ENCODE peak calls at places on chromosomes 13 and 19, in six cellular contexts. One of them, this sample, is unnamed.

GRCh38 chr13:76991432-76991795 is 467 bp upstream of the CLN5 start:
- DNase-seq in stomach: peak; percentile 42
- DNase-seq in NT2/D1: no peak
- DNase-seq in BJ: no peak
- DNase-seq in gastrocnemius medialis: no peak
- DNase-seq in breast epithelium: no peak
- DNase-seq in this sample: peak; percentile 15

GRCh38 chr19:35297922-35298321 is 6.0 kb downstream of the MAG start:
- DNase-seq in stomach: no peak
- DNase-seq in NT2/D1: no peak
- DNase-seq in BJ: no peak
- DNase-seq in gastrocnemius medialis: no peak
- DNase-seq in breast epithelium: no peak
- DNase-seq in this sample: no peak

GRCh38 chr13:89883893-89884448 is 1463.5 kb upstream of the MIR17HG start:
- DNase-seq in stomach: no peak
- DNase-seq in NT2/D1: no peak
- DNase-seq in BJ: no peak
- DNase-seq in gastrocnemius medialis: no peak
- DNase-seq in breast epithelium: no peak
- DNase-seq in this sample: no peak

GRCh38 chr13:106099765-106100164 is 435.7 kb downstream of the EFNB2 start:
- DNase-seq in stomach: no peak
- DNase-seq in NT2/D1: no peak
- DNase-seq in BJ: no peak
- DNase-seq in gastrocnemius medialis: no peak
- DNase-seq in breast epithelium: no peak
- DNase-seq in this sample: no peak

GRCh38 chr13:99215466-99215865 is 14.8 kb downstream of the UBAC2 start:
- DNase-seq in stomach: no peak
- DNase-seq in NT2/D1: no peak
- DNase-seq in BJ: no peak
- DNase-seq in gastrocnemius medialis: no peak
- DNase-seq in breast epithelium: no peak
- DNase-seq in this sample: no peak

GRCh38 chr19:18551631-18552030 is 6.0 kb upstream of the KXD1 start:
- DNase-seq in stomach: no peak
- DNase-seq in NT2/D1: no peak
- DNase-seq in BJ: no peak
- DNase-seq in gastrocnemius medialis: no peak
- DNase-seq in breast epithelium: no peak
- DNase-seq in this sample: no peak

GRCh38 chr19:58336216-58336615 is 9.4 kb downstream of the ZSCAN22 start:
- DNase-seq in stomach: no peak
- DNase-seq in NT2/D1: no peak
- DNase-seq in BJ: no peak
- DNase-seq in gastrocnemius medialis: no peak
- DNase-seq in breast epithelium: no peak
- DNase-seq in this sample: no peak

GRCh38 chr19:22620912-22621311 is 13.2 kb upstream of the ZNF492 start:
- DNase-seq in stomach: no peak
- DNase-seq in NT2/D1: no peak
- DNase-seq in BJ: no peak
- DNase-seq in gastrocnemius medialis: no peak
- DNase-seq in breast epithelium: no peak
- DNase-seq in this sample: no peak

GRCh38 chr19:19209372-19209771 is 2.4 kb upstream of the NCAN start:
- DNase-seq in stomach: no peak
- DNase-seq in NT2/D1: no peak
- DNase-seq in BJ: no peak
- DNase-seq in gastrocnemius medialis: no peak
- DNase-seq in breast epithelium: no peak
- DNase-seq in this sample: no peak

GRCh38 chr13:97246596-97246995 is 24.5 kb downstream of the MBNL2 start:
- DNase-seq in stomach: no peak
- DNase-seq in NT2/D1: no peak
- DNase-seq in BJ: no peak
- DNase-seq in gastrocnemius medialis: no peak
- DNase-seq in breast epithelium: no peak
- DNase-seq in this sample: no peak

GRCh38 chr13:59356607-59357006 is 807.1 kb downstream of the DIAPH3 start:
- DNase-seq in stomach: no peak
- DNase-seq in NT2/D1: no peak
- DNase-seq in BJ: no peak
- DNase-seq in gastrocnemius medialis: peak; percentile 6
- DNase-seq in breast epithelium: no peak
- DNase-seq in this sample: no peak

GRCh38 chr19:55597493-55597892 is 1.8 kb downstream of the FIZ1 start:
- DNase-seq in stomach: no peak
- DNase-seq in NT2/D1: no peak
- DNase-seq in BJ: no peak
- DNase-seq in gastrocnemius medialis: no peak
- DNase-seq in breast epithelium: no peak
- DNase-seq in this sample: no peak

GRCh38 chr13:102978168-102978567 is 88.0 kb downstream of the SLC10A2 start:
- DNase-seq in stomach: no peak
- DNase-seq in NT2/D1: no peak
- DNase-seq in BJ: peak; percentile 30
- DNase-seq in gastrocnemius medialis: no peak
- DNase-seq in breast epithelium: no peak
- DNase-seq in this sample: no peak

GRCh38 chr13:21020581-21020980 is 40.8 kb downstream of the LATS2 start:
- DNase-seq in stomach: no peak
- DNase-seq in NT2/D1: no peak
- DNase-seq in BJ: no peak
- DNase-seq in gastrocnemius medialis: no peak
- DNase-seq in breast epithelium: no peak
- DNase-seq in this sample: no peak

GRCh38 chr19:34253711-34254551 is 423 bp upstream of the GARRE1 start:
- DNase-seq in stomach: no peak
- DNase-seq in NT2/D1: peak; percentile 59
- DNase-seq in BJ: no peak
- DNase-seq in gastrocnemius medialis: no peak
- DNase-seq in breast epithelium: peak; percentile 77
- DNase-seq in this sample: peak; percentile 16

GRCh38 chr13:110883539-110883938 is 31.3 kb downstream of the ANKRD10 start:
- DNase-seq in stomach: no peak
- DNase-seq in NT2/D1: no peak
- DNase-seq in BJ: no peak
- DNase-seq in gastrocnemius medialis: no peak
- DNase-seq in breast epithelium: no peak
- DNase-seq in this sample: no peak

GRCh38 chr19:8041553-8041952 is 11.0 kb upstream of the CCL25 start:
- DNase-seq in stomach: no peak
- DNase-seq in NT2/D1: no peak
- DNase-seq in BJ: no peak
- DNase-seq in gastrocnemius medialis: no peak
- DNase-seq in breast epithelium: no peak
- DNase-seq in this sample: no peak

GRCh38 chr19:2374808-2375207 is 14.7 kb downstream of the TMPRSS9 start:
- DNase-seq in stomach: no peak
- DNase-seq in NT2/D1: no peak
- DNase-seq in BJ: no peak
- DNase-seq in gastrocnemius medialis: no peak
- DNase-seq in breast epithelium: no peak
- DNase-seq in this sample: no peak

GRCh38 chr19:40726279-40726678 is 9.4 kb downstream of the ITPKC start:
- DNase-seq in stomach: no peak
- DNase-seq in NT2/D1: no peak
- DNase-seq in BJ: no peak
- DNase-seq in gastrocnemius medialis: no peak
- DNase-seq in breast epithelium: no peak
- DNase-seq in this sample: no peak

GRCh38 chr19:29943615-29944014 is 1.6 kb downstream of the URI1 start:
- DNase-seq in stomach: no peak
- DNase-seq in NT2/D1: no peak
- DNase-seq in BJ: no peak
- DNase-seq in gastrocnemius medialis: no peak
- DNase-seq in breast epithelium: no peak
- DNase-seq in this sample: no peak

GRCh38 chr13:45674908-45675307 is 27.2 kb upstream of the CBY2 start:
- DNase-seq in stomach: no peak
- DNase-seq in NT2/D1: peak; percentile 11
- DNase-seq in BJ: peak; percentile 61
- DNase-seq in gastrocnemius medialis: no peak
- DNase-seq in breast epithelium: no peak
- DNase-seq in this sample: no peak

GRCh38 chr13:51518847-51519246 is 65.4 kb upstream of the WDFY2 start:
- DNase-seq in stomach: no peak
- DNase-seq in NT2/D1: no peak
- DNase-seq in BJ: no peak
- DNase-seq in gastrocnemius medialis: no peak
- DNase-seq in breast epithelium: no peak
- DNase-seq in this sample: no peak

GRCh38 chr13:23776698-23777570 is 112.3 kb downstream of the MIPEP start:
- DNase-seq in stomach: no peak
- DNase-seq in NT2/D1: no peak
- DNase-seq in BJ: no peak
- DNase-seq in gastrocnemius medialis: no peak
- DNase-seq in breast epithelium: no peak
- DNase-seq in this sample: no peak

GRCh38 chr13:80850771-80851170 is 509.8 kb upstream of the SPRY2 start:
- DNase-seq in stomach: no peak
- DNase-seq in NT2/D1: no peak
- DNase-seq in BJ: no peak
- DNase-seq in gastrocnemius medialis: no peak
- DNase-seq in breast epithelium: no peak
- DNase-seq in this sample: no peak

GRCh38 chr13:27245610-27246009 is 5.7 kb upstream of the RPL21 start:
- DNase-seq in stomach: no peak
- DNase-seq in NT2/D1: peak; percentile 55
- DNase-seq in BJ: no peak
- DNase-seq in gastrocnemius medialis: no peak
- DNase-seq in breast epithelium: no peak
- DNase-seq in this sample: no peak

GRCh38 chr13:37407156-37407555 is 191.4 kb downstream of the POSTN start:
- DNase-seq in stomach: no peak
- DNase-seq in NT2/D1: no peak
- DNase-seq in BJ: no peak
- DNase-seq in gastrocnemius medialis: no peak
- DNase-seq in breast epithelium: no peak
- DNase-seq in this sample: no peak

DNA sequence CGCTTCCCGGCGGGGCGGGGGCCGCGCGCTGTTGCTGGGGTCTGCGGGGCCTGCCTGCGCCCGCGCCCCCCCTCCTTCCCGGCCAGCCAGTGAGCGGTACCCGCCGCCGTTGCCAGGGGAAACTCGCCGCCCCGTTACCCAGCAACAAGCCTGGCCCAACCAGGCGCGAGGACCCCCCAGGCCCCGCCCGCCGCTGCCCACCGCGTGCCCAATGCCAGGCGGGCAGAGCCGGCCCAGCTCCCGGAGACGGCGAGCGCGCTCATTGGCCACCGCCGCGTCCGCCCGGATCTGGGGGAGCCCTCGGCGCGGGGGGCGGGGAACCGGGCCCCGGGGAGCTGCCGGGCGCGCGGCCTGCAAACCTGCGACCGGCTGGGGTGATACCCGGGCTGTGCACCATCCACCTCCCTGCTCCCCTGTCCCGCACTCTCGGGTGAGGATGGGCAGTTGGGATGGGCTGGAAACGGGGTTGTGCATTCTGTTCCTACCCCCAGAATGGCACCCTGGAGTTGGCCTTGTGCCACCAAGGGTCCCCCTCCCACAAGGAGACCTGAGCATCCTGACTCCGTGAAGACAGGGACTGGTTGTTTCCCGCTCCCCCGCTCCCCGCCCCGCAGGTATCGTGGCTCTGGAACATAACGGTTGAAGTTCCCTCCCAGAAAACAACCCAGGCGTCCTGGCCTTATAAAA is 8.8 kb upstream of the BBC3 start:
- DNase-seq in stomach: peak; percentile 58
- DNase-seq in NT2/D1: no peak
- DNase-seq in BJ: no peak
- DNase-seq in gastrocnemius medialis: no peak
- DNase-seq in breast epithelium: no peak
- DNase-seq in this sample: no peak
- H3K4me3 ChIP-seq in stomach: peak overlapping the region; percentile 39
- H3K4me3 ChIP-seq in NT2/D1: no peak overlapping the region
- H3K4me3 ChIP-seq in BJ: peak overlapping the region; percentile 29
- H3K4me3 ChIP-seq in gastrocnemius medialis: no peak overlapping the region
- H3K4me3 ChIP-seq in breast epithelium: no peak overlapping the region
- H3K4me3 ChIP-seq in this sample: peak overlapping the region; percentile 66

DNA sequence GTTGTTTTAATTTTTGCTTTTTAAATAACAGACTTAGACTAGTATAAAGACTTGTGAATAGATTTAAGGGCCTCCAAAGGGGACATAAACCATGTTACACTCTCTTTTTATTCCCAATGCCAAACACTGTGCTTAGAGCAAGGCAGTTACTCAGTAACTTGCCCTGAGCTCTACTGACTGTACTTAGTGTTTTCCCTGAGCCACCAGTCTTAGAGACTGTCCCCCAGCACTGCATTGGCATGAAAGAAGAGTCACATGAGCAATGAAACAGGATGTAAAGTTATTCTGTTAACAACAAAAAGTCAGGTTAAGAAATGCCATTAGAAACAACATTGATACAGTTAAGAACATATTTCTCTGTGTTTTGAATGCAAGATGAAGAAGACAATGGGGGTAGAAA is 187.9 kb downstream of the TBC1D4 start:
- DNase-seq in stomach: no peak
- DNase-seq in NT2/D1: no peak
- DNase-seq in BJ: no peak
- DNase-seq in gastrocnemius medialis: no peak
- DNase-seq in breast epithelium: no peak
- DNase-seq in this sample: no peak
- H3K36me3 ChIP-seq in stomach: no peaks in the 10 kb centered on the region
- H3K36me3 ChIP-seq in NT2/D1: no peaks in the 10 kb centered on the region
- H3K36me3 ChIP-seq in BJ: no peaks in the 10 kb centered on the region
- H3K36me3 ChIP-seq in gastrocnemius medialis: no peaks in the 10 kb centered on the region
- H3K36me3 ChIP-seq in breast epithelium: peaks cover 3% of the 10 kb centered on the region
- H3K36me3 ChIP-seq in this sample: no peaks in the 10 kb centered on the region

GRCh38 chr19:13211426-13212308 is 61.5 kb downstream of the IER2 start:
- DNase-seq in stomach: no peak
- DNase-seq in NT2/D1: no peak
- DNase-seq in BJ: no peak
- DNase-seq in gastrocnemius medialis: no peak
- DNase-seq in breast epithelium: no peak
- DNase-seq in this sample: no peak
- H3K4me3 ChIP-seq in stomach: no peak overlapping the region
- H3K4me3 ChIP-seq in NT2/D1: no peak overlapping the region
- H3K4me3 ChIP-seq in BJ: no peak overlapping the region
- H3K4me3 ChIP-seq in gastrocnemius medialis: no peak overlapping the region
- H3K4me3 ChIP-seq in breast epithelium: no peak overlapping the region
- H3K4me3 ChIP-seq in this sample: no peak overlapping the region

DNA sequence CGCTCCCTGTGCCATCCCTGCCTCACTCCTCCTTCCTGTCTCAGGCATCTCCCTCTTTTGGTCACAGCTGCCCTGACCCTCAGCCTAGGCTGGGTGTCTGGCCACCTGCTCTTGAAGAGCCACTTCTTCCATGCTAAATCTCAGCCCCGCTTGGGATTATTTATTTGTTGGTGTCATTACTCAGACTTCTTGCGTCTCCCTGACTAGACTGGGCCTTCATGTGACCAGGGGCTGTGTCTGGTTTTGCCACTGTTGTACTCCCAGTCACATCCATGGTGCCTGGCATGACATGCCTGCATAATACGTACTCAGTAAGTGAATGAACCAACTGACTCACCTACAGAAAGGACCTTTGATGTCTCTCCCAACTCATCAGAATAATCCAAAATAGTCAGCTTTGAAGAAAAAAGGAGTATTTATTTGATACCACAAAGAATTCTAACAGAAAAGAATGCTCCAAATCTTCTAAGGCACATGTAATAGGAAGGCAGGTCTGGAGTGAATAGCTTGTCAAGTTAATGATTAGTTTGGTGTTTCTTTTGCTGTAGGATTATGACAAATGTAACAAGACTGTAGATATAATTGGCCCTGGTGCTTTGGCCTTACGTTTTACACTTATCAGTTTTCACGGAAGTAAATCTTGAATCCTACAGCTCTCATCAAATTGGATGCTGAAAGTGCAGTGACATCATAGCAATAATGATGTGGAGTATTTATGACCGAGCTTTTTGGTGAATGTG is 84.0 kb downstream of the ALOX5AP start:
- DNase-seq in stomach: no peak
- DNase-seq in NT2/D1: no peak
- DNase-seq in BJ: no peak
- DNase-seq in gastrocnemius medialis: no peak
- DNase-seq in breast epithelium: no peak
- DNase-seq in this sample: no peak
- H3K36me3 ChIP-seq in stomach: no peaks in the 10 kb centered on the region
- H3K36me3 ChIP-seq in NT2/D1: no peaks in the 10 kb centered on the region
- H3K36me3 ChIP-seq in BJ: no peaks in the 10 kb centered on the region
- H3K36me3 ChIP-seq in gastrocnemius medialis: no peaks in the 10 kb centered on the region
- H3K36me3 ChIP-seq in breast epithelium: no peaks in the 10 kb centered on the region
- H3K36me3 ChIP-seq in this sample: no peaks in the 10 kb centered on the region

This sample was measured in thoracic aorta.